ENCODE peak calls at places on chromosomes 4 and X, in six cellular contexts. A is CD8-positive, alpha-beta T cell; O is tibial artery; M is dorsolateral prefrontal cortex; J is breast epithelium; I is psoas muscle. X is an unnamed sample.

GRCh38 chrX:30196322-30196721 is 19.0 kb upstream of the MAGEB2 start:
- DNase-seq in O (no peak), J (no peak), M (no peak), A (no peak), I (no peak), X (no peak)

GRCh38 chr4:13328591-13328990 is 155.5 kb downstream of the RAB28 start:
- DNase-seq in M (no peak), J (no peak), I (no peak), A (no peak), O (no peak), X (no peak)

GRCh38 chrX:103637604-103638338 is 9.0 kb downstream of the TCEAL1 start:
- DNase-seq in M (no peak), A (no peak), J (no peak), I (no peak), O (no peak), X (no peak)

GRCh38 chr4:47032405-47033106 is 1.2 kb downstream of the GABRB1 start:
- DNase-seq in A (peak; percentile 56), J (peak; percentile 50), O (peak; percentile 74), I (peak; percentile 12), M (peak; percentile 83), X (no peak)

GRCh38 chrX:7603387-7603786 is 239.6 kb upstream of the VCX start:
- DNase-seq in O (no peak), A (no peak), M (no peak), I (no peak), J (no peak), X (no peak)

GRCh38 chr4:1776521-1777161 is 16.5 kb upstream of the FGFR3 start:
- DNase-seq in I (no peak), A (no peak), M (no peak), O (no peak), J (no peak), X (no peak)

GRCh38 chr4:137425281-137425680 is 107.0 kb downstream of the PCDH18 start:
- DNase-seq in M (no peak), O (no peak), A (no peak), J (no peak), I (no peak), X (no peak)

GRCh38 chrX:152399395-152399794 is 51.7 kb downstream of the GABRA3 start:
- DNase-seq in M (no peak), O (no peak), J (no peak), I (no peak), A (no peak), X (no peak)

GRCh38 chrX:43676960-43677582 is 21.0 kb downstream of the MAOA start:
- DNase-seq in O (no peak), J (no peak), M (no peak), I (no peak), A (no peak), X (no peak)

GRCh38 chr4:168560184-168560834 is 63.5 kb downstream of the PALLD start:
- DNase-seq in M (no peak), I (no peak), J (no peak), A (no peak), O (no peak), X (no peak)

GRCh38 chrX:67892391-67892790 is 348.6 kb downstream of the AR start:
- DNase-seq in O (no peak), J (no peak), A (no peak), M (no peak), I (no peak), X (no peak)

GRCh38 chr4:169174247-169174646 is 96.5 kb downstream of the SH3RF1 start:
- DNase-seq in O (no peak), A (no peak), J (no peak), M (no peak), I (no peak), X (no peak)

GRCh38 chrX:150161092-150161672 is 201.9 kb upstream of the MAMLD1 start:
- DNase-seq in A (no peak), M (no peak), O (no peak), J (no peak), I (no peak), X (no peak)

GRCh38 chr4:150714462-150715438 is 132.8 kb downstream of the MAB21L2 start:
- DNase-seq in A (no peak), J (no peak), M (no peak), I (no peak), O (no peak), X (no peak)

GRCh38 chr4:148443550-148444295 is 1.5 kb upstream of the NR3C2 start:
- DNase-seq in M (no peak), O (peak; percentile 73), I (peak; percentile 39), A (peak; percentile 69), J (no peak), X (no peak)

DNA sequence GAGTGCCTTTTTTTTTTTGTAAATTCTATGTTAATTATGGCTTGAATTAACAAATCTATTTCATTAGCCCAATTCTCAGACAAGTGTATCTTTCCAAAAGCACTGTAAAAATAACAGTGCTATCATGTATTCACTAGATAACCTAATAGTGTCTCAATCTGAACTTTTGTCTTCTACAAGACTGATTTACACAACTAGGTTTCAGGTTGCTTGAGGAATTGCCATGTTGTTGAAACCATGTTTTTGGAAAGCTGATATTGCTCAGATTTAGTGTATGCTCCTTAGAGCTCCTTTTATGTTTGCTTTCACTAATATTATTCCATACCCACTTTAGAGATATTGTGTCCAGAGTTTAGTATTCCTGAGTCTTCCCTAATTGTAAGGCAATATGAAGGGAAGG is 70.5 kb downstream of the GPAT3 start:
- DNase-seq in J (no peak), A (no peak), I (no peak), M (no peak), O (no peak), X (no peak)
- H3K27ac ChIP-seq in J (no peak overlapping the region), A (no peak overlapping the region), I (peak overlapping the region; percentile 64), M (no peak overlapping the region), O (no peak overlapping the region), X (no peak overlapping the region)

DNA sequence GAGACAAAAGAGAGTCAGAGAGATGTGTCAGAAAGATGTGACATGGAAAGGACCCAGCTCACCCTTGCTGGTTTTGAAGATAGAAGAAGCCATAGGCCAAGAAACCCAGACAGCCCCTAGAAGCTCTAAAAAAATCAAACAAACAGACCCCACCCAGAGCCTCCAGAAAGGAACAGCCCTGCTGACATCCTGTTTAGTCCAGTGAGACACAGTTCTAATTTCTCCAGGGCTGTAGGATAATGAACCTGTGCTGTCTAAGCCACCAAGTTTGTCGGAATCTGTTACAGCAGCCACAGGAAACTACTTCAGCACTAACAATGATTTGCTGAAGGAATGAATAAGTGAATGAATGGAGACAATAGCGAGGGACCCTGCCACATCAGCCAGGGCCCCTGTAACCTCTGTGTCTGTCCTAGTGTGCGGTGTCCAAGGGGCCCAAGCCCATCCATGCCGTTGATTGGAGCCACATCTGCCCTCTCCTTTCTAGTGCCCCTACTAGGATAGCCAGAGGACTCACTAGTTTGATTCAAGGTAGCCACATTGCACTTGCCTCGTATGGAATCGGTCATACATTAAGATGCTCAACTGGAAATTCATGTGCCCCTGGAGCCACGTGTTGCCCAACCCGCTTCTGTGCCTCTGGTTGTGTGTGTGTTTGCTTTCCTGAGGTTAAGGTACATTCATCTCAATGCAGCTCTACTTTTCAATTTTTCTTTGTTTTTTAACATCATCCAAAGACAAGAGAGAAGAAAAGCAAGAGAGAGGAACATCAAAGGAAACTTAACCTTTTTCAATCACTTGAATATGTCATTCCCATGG is 32.5 kb upstream of the SLC2A9 start:
- DNase-seq in I (no peak), M (no peak), A (peak; percentile 35), O (no peak), J (no peak), X (no peak)
- H3K27ac ChIP-seq in I (peak overlapping the region; percentile 15), M (no peak overlapping the region), A (no peak overlapping the region), O (no peak overlapping the region), J (peak overlapping the region; percentile 71), X (no peak overlapping the region)

DNA sequence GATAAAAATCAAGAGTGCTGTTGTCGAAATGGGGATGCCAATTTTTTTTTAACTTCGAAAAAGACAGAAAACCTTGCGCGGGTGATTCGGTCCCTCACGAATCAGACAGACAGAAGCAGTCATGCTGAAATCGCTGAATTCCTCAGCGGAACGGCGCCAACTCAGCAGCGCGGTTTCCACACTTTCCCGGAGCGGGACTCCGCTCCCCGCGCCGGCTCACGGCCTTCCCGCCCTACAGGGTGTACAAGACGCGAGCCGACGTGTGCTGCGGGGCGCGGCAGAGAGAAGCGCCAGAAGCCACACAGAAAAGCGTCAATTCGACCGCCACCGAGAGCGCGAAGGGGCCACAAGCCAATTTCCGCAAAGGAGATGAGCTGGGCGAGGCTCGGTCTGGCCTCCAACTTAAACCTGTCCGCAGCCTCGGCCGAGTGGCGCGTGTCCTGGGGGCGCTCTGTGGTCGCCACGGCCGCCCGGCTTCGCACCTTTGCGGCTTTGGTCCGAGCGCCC is 1.3 kb downstream of the NEXMIF start:
- DNase-seq in A (no peak), I (peak; percentile 29), J (no peak), M (peak; percentile 29), O (peak; percentile 64), X (no peak)
- H3K27ac ChIP-seq in A (peak overlapping the region; percentile 20), I (no peak overlapping the region), J (peak overlapping the region; percentile 60), M (no peak overlapping the region), O (peak overlapping the region; percentile 90), X (peak overlapping the region; percentile 59)

GRCh38 chr4:3614731-3614980 is 82.4 kb upstream of the LRPAP1 start:
- DNase-seq in J (no peak), O (no peak), I (no peak), M (no peak), A (no peak), X (no peak)
- H3K27ac ChIP-seq in J (no peak overlapping the region), O (no peak overlapping the region), I (no peak overlapping the region), M (no peak overlapping the region), A (no peak overlapping the region), X (no peak overlapping the region)

DNA sequence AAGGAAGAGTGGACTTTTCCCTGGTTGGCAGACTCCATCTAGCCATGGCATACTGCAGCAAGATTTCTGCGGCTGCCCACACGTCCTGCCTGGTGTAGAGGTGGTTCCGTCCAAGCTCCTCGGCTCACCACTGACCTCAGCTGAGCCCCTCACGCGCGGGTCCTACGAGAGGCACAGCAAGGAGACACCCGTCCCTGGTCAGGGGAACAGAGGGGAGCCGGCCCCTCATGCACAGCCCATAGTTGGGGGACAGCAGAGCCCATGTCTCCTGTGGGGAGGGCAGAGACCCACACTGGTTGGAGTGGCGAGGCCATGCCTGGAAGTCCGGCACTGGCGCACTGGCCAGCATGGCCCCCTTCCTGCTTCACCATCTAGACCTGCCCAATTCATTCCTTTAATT is 80.8 kb downstream of the HTRA3 start:
- DNase-seq in A (no peak), J (no peak), I (no peak), O (peak; percentile 41), M (peak; percentile 28), X (no peak)
- H3K27ac ChIP-seq in A (no peak overlapping the region), J (no peak overlapping the region), I (no peak overlapping the region), O (no peak overlapping the region), M (no peak overlapping the region), X (no peak overlapping the region)

DNA sequence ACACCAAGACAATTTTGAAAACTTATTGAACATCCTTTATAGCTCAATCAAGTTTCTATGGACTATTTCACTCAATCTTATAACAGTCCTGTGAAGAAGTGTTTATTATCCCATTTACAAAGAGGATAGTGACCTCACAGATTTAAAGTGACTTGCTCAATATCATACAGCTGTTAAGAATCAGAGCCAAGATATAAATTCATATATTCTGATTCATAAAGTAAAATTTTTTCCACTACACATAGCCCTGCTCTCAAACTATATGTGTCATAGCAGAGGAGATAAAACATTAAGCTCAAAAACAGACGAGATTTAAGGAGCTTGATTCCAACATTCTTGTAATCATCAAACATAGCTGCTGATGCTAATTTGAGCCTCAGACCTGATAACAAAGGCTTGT is 226.8 kb downstream of the CAMK2D start:
- DNase-seq in J (no peak), I (no peak), A (no peak), M (no peak), O (no peak), X (no peak)
- H3K27ac ChIP-seq in J (no peak overlapping the region), I (no peak overlapping the region), A (no peak overlapping the region), M (no peak overlapping the region), O (no peak overlapping the region), X (no peak overlapping the region)

X was measured in esophagus squamous epithelium.